ENCODE peak calls at places on chromosomes 5 and 9, in seven cellular contexts. P, H, X, D, C, Y and U are unnamed samples.

GRCh38 chr5:39948867-39949468 is 524.2 kb upstream of the DAB2 start:
- DNase-seq in P (peak), H (peak), X (peak), D (no peak), C (peak), Y (peak), U (peak)

GRCh38 chr9:95879591-95879990 is 4.1 kb downstream of the ERCC6L2 start:
- DNase-seq in P (no peak), H (no peak), X (no peak), D (no peak), C (no peak), Y (no peak), U (no peak)

GRCh38 chr5:55856511-55857246 is 5.5 kb downstream of the IL31RA start:
- DNase-seq in P (no peak), H (no peak), X (peak), D (no peak), C (no peak), Y (no peak), U (no peak)

GRCh38 chr9:73152445-73152844 is 780 bp downstream of the ANXA1 start:
- DNase-seq in P (no peak), H (no peak), X (no peak), D (no peak), C (no peak), Y (no peak), U (no peak)

GRCh38 chr5:126370796-126371718 is 52.2 kb upstream of the GRAMD2B start:
- DNase-seq in P (no peak), H (no peak), X (no peak), D (no peak), C (no peak), Y (no peak), U (no peak)

GRCh38 chr9:93252116-93252780 is 68.3 kb downstream of the WNK2 start:
- DNase-seq in P (no peak), H (no peak), X (no peak), D (no peak), C (no peak), Y (no peak), U (no peak)

GRCh38 chr9:86288501-86288900 is 6.2 kb upstream of the ISCA1 start:
- DNase-seq in P (no peak), H (no peak), X (no peak), D (no peak), C (no peak), Y (no peak), U (no peak)

GRCh38 chr9:72401396-72401795 is 36.4 kb upstream of the ZFAND5 start:
- DNase-seq in P (no peak), H (no peak), X (no peak), D (no peak), C (peak), Y (no peak), U (no peak)

GRCh38 chr9:7656648-7657047 is 142.9 kb downstream of the DMAC1 start:
- DNase-seq in P (no peak), H (no peak), X (no peak), D (peak), C (no peak), Y (no peak), U (no peak)

GRCh38 chr5:132238169-132238744 is 10.6 kb upstream of the P4HA2 start:
- DNase-seq in P (peak), H (peak), X (peak), D (peak), C (peak), Y (peak), U (peak)

GRCh38 chr5:55918097-55919035 is 67.2 kb downstream of the IL31RA start:
- DNase-seq in P (no peak), H (no peak), X (no peak), D (no peak), C (no peak), Y (no peak), U (no peak)

GRCh38 chr9:83291196-83291595 is 228.3 kb upstream of the RASEF start:
- DNase-seq in P (no peak), H (no peak), X (no peak), D (no peak), C (no peak), Y (no peak), U (no peak)

GRCh38 chr5:121503111-121503840 is 348.4 kb upstream of the FTMT start:
- DNase-seq in P (no peak), H (no peak), X (no peak), D (no peak), C (peak), Y (no peak), U (peak)

GRCh38 chr9:120913673-120914266 is 12.8 kb downstream of the TRAF1 start:
- DNase-seq in P (no peak), H (no peak), X (peak), D (no peak), C (peak), Y (no peak), U (no peak)

GRCh38 chr5:124634228-124634819 is 112.1 kb downstream of the ZNF608 start:
- DNase-seq in P (no peak), H (no peak), X (no peak), D (no peak), C (no peak), Y (no peak), U (no peak)

GRCh38 chr5:18745988-18746615 is 1111.8 kb downstream of the TAF11L14 start:
- DNase-seq in P (no peak), H (peak), X (peak), D (no peak), C (no peak), Y (no peak), U (no peak)

GRCh38 chr9:121780177-121780576 is 128.7 kb downstream of the DAB2IP start:
- DNase-seq in P (no peak), H (no peak), X (no peak), D (no peak), C (no peak), Y (no peak), U (no peak)

GRCh38 chr5:77651343-77651742 is 12.8 kb upstream of the OTP start:
- DNase-seq in P (no peak), H (no peak), X (no peak), D (no peak), C (no peak), Y (no peak), U (no peak)

GRCh38 chr5:179599566-179599965 is 23.9 kb downstream of the HNRNPH1 start:
- DNase-seq in P (no peak), H (no peak), X (no peak), D (no peak), C (no peak), Y (no peak), U (no peak)

GRCh38 chr9:19375536-19375935 is 4.5 kb downstream of the RPS6 start:
- DNase-seq in P (peak), H (no peak), X (no peak), D (no peak), C (no peak), Y (no peak), U (no peak)

GRCh38 chr5:75885849-75886596 is 168.8 kb upstream of the POC5 start:
- DNase-seq in P (no peak), H (no peak), X (no peak), D (no peak), C (peak), Y (no peak), U (peak)

GRCh38 chr5:173989432-173990082 is 587 bp downstream of the C5orf47 start:
- DNase-seq in P (no peak), H (no peak), X (no peak), D (no peak), C (no peak), Y (no peak), U (no peak)

GRCh38 chr5:90747175-90747574 is 188.6 kb downstream of the ADGRV1 start:
- DNase-seq in P (no peak), H (no peak), X (no peak), D (no peak), C (no peak), Y (no peak), U (no peak)

GRCh38 chr5:179803651-179804598 is 2.7 kb downstream of the MGAT4B start:
- DNase-seq in P (no peak), H (no peak), X (no peak), D (no peak), C (no peak), Y (no peak), U (no peak)

GRCh38 chr9:37329576-37329975 is 92.9 kb upstream of the GRHPR start:
- DNase-seq in P (no peak), H (no peak), X (peak), D (no peak), C (peak), Y (no peak), U (no peak)

GRCh38 chr9:126676685-126677143 is 63.0 kb downstream of the LMX1B start:
- DNase-seq in P (no peak), H (no peak), X (no peak), D (no peak), C (peak), Y (no peak), U (no peak)

GRCh38 chr5:76811214-76811613 is 7.6 kb upstream of the F2RL1 start:
- DNase-seq in P (no peak), H (no peak), X (no peak), D (no peak), C (no peak), Y (no peak), U (no peak)

GRCh38 chr9:97706246-97706645 is 9.1 kb upstream of the XPA start:
- DNase-seq in P (no peak), H (no peak), X (no peak), D (no peak), C (no peak), Y (no peak), U (no peak)

GRCh38 chr5:62684310-62684709 is 105.7 kb downstream of the LRRC70 start:
- DNase-seq in P (no peak), H (no peak), X (no peak), D (no peak), C (no peak), Y (no peak), U (no peak)

GRCh38 chr9:116859763-116860162 is 172.7 kb downstream of the TRIM32 start:
- DNase-seq in P (no peak), H (no peak), X (no peak), D (no peak), C (no peak), Y (no peak), U (no peak)